ENCODE peak calls at places on chromosomes 13 and 19, in five cellular contexts. Y is NAMALWA; M is left ventricle myocardium superior; Z is stimulated activated CD4-positive, alpha-beta T cell treated with anti-CD3 and anti-CD28 coated beads, Interleukin-12 subunit alpha, Interleukin-12 subunit beta, amount 100 ng/mL, for 24 hours; V is cardiac septum. A is an unnamed sample.
A peak's percentile ranks its signal among the peaks of the same experiment; 100 is the strongest.

GRCh38 chr19:56942749-56943148 is 102.2 kb upstream of the PEG3 start:
- DNase-seq in Y (no peak), M (peak; percentile 48), Z (no peak), V (peak; percentile 79), A (peak; percentile 81)

GRCh38 chr13:98447881-98448641 is 128.8 kb downstream of the STK24 start:
- DNase-seq in Y (peak; percentile 76), M (peak; percentile 75), Z (peak; percentile 18), V (no peak), A (peak; percentile 40)

GRCh38 chr13:39603424-39603947 is 493 bp upstream of the LHFPL6 start:
- DNase-seq in Y (peak; percentile 48), M (peak; percentile 44), Z (no peak), V (no peak), A (no peak)

GRCh38 chr13:27355894-27356293 is 68.5 kb upstream of the GTF3A start:
- DNase-seq in Y (no peak), M (no peak), Z (no peak), V (no peak), A (no peak)

GRCh38 chr13:50131998-50132936 is 117.0 kb downstream of the KCNRG start:
- DNase-seq in Y (no peak), M (no peak), Z (no peak), V (no peak), A (peak; percentile 39)

GRCh38 chr19:19403373-19403901 is 2.0 kb upstream of the GATAD2A start:
- DNase-seq in Y (no peak), M (no peak), Z (no peak), V (no peak), A (no peak)

GRCh38 chr19:13795595-13796300 is 505 bp downstream of the ZSWIM4 start:
- DNase-seq in Y (no peak), M (no peak), Z (no peak), V (no peak), A (peak; percentile 70)

GRCh38 chr19:4577020-4577782 is 17.7 kb upstream of the SEMA6B start:
- DNase-seq in Y (no peak), M (no peak), Z (no peak), V (no peak), A (no peak)

GRCh38 chr19:2469102-2469914 is 6.6 kb upstream of the GADD45B start:
- DNase-seq in Y (no peak), M (no peak), Z (peak; percentile 33), V (no peak), A (peak; percentile 27)

GRCh38 chr13:59531571-59532091 is 632.1 kb downstream of the DIAPH3 start:
- DNase-seq in Y (peak; percentile 51), M (peak; percentile 87), Z (no peak), V (peak; percentile 89), A (peak; percentile 89)

GRCh38 chr19:45404557-45405434 is at the start of gene PPP1R13L:
- DNase-seq in Y (no peak), M (peak; percentile 90), Z (peak; percentile 57), V (peak; percentile 93), A (peak; percentile 88)